ENCODE peak calls at places on chromosome 4, in seven cellular contexts. One of them, this sample, is unnamed.

GRCh38 chr4:173924561-173924960 is 358.9 kb downstream of the FBXO8 start:
- DNase-seq in NCI-H1092: no peak
- DNase-seq in upper lobe of left lung: no peak
- DNase-seq in AG04449: no peak
- DNase-seq in Karpas-422: no peak
- DNase-seq in AG08396: no peak
- DNase-seq in mesendoderm: no peak
- DNase-seq in this sample: no peak

GRCh38 chr4:145773581-145774234 is 93.8 kb downstream of the C4orf51 start:
- DNase-seq in NCI-H1092: no peak
- DNase-seq in upper lobe of left lung: no peak
- DNase-seq in AG04449: no peak
- DNase-seq in Karpas-422: no peak
- DNase-seq in AG08396: no peak
- DNase-seq in mesendoderm: no peak
- DNase-seq in this sample: no peak

GRCh38 chr4:21628116-21628515 is 320.5 kb downstream of the KCNIP4 start:
- DNase-seq in NCI-H1092: no peak
- DNase-seq in upper lobe of left lung: no peak
- DNase-seq in AG04449: no peak
- DNase-seq in Karpas-422: no peak
- DNase-seq in AG08396: no peak
- DNase-seq in mesendoderm: no peak
- DNase-seq in this sample: no peak

GRCh38 chr4:183860110-183860509 is 45.0 kb upstream of the STOX2 start:
- DNase-seq in NCI-H1092: no peak
- DNase-seq in upper lobe of left lung: no peak
- DNase-seq in AG04449: no peak
- DNase-seq in Karpas-422: no peak
- DNase-seq in AG08396: no peak
- DNase-seq in mesendoderm: no peak
- DNase-seq in this sample: no peak

GRCh38 chr4:1113311-1114009 is at the start of gene RNF212:
- DNase-seq in NCI-H1092: no peak
- DNase-seq in upper lobe of left lung: no peak
- DNase-seq in AG04449: no peak
- DNase-seq in Karpas-422: no peak
- DNase-seq in AG08396: peak; percentile 38
- DNase-seq in mesendoderm: peak; percentile 59
- DNase-seq in this sample: no peak

GRCh38 chr4:158065176-158065575 is 107.6 kb downstream of the GASK1B start:
- DNase-seq in NCI-H1092: no peak
- DNase-seq in upper lobe of left lung: no peak
- DNase-seq in AG04449: no peak
- DNase-seq in Karpas-422: no peak
- DNase-seq in AG08396: no peak
- DNase-seq in mesendoderm: peak; percentile 17
- DNase-seq in this sample: no peak

GRCh38 chr4:173333658-173334084 is 487 bp downstream of the HMGB2 start:
- DNase-seq in NCI-H1092: peak; percentile 55
- DNase-seq in upper lobe of left lung: peak; percentile 63
- DNase-seq in AG04449: no peak
- DNase-seq in Karpas-422: peak; percentile 57
- DNase-seq in AG08396: peak; percentile 42
- DNase-seq in mesendoderm: peak; percentile 42
- DNase-seq in this sample: peak; percentile 46

GRCh38 chr4:26746742-26747351 is 113.8 kb upstream of the STIM2 start:
- DNase-seq in NCI-H1092: no peak
- DNase-seq in upper lobe of left lung: no peak
- DNase-seq in AG04449: no peak
- DNase-seq in Karpas-422: no peak
- DNase-seq in AG08396: no peak
- DNase-seq in mesendoderm: no peak
- DNase-seq in this sample: no peak

GRCh38 chr4:77022581-77023133 is 53.1 kb downstream of the CCNI start:
- DNase-seq in NCI-H1092: no peak
- DNase-seq in upper lobe of left lung: no peak
- DNase-seq in AG04449: no peak
- DNase-seq in Karpas-422: no peak
- DNase-seq in AG08396: peak; percentile 52
- DNase-seq in mesendoderm: peak; percentile 98
- DNase-seq in this sample: no peak

GRCh38 chr4:8181844-8182243 is 17.2 kb upstream of the SH3TC1 start:
- DNase-seq in NCI-H1092: no peak
- DNase-seq in upper lobe of left lung: peak; percentile 72
- DNase-seq in AG04449: no peak
- DNase-seq in Karpas-422: no peak
- DNase-seq in AG08396: no peak
- DNase-seq in mesendoderm: peak; percentile 39
- DNase-seq in this sample: no peak

GRCh38 chr4:118557298-118557851 is 127.8 kb upstream of the METTL14 start:
- DNase-seq in NCI-H1092: peak; percentile 79
- DNase-seq in upper lobe of left lung: no peak
- DNase-seq in AG04449: peak; percentile 2
- DNase-seq in Karpas-422: no peak
- DNase-seq in AG08396: peak; percentile 30
- DNase-seq in mesendoderm: peak; percentile 6
- DNase-seq in this sample: no peak

GRCh38 chr4:119100640-119101039 is 35.0 kb upstream of the MYOZ2 start:
- DNase-seq in NCI-H1092: no peak
- DNase-seq in upper lobe of left lung: no peak
- DNase-seq in AG04449: no peak
- DNase-seq in Karpas-422: no peak
- DNase-seq in AG08396: no peak
- DNase-seq in mesendoderm: no peak
- DNase-seq in this sample: no peak

GRCh38 chr4:130125468-130125867 is 1029.5 kb downstream of the C4orf33 start:
- DNase-seq in NCI-H1092: no peak
- DNase-seq in upper lobe of left lung: no peak
- DNase-seq in AG04449: no peak
- DNase-seq in Karpas-422: no peak
- DNase-seq in AG08396: no peak
- DNase-seq in mesendoderm: no peak
- DNase-seq in this sample: no peak

GRCh38 chr4:673349-674091 is 556 bp downstream of the ATP5ME start:
- DNase-seq in NCI-H1092: no peak
- DNase-seq in upper lobe of left lung: no peak
- DNase-seq in AG04449: no peak
- DNase-seq in Karpas-422: peak; percentile 48
- DNase-seq in AG08396: peak; percentile 73
- DNase-seq in mesendoderm: no peak
- DNase-seq in this sample: peak; percentile 41

GRCh38 chr4:146520894-146521542 is 722 bp downstream of the SLC10A7 start:
- DNase-seq in NCI-H1092: peak; percentile 14
- DNase-seq in upper lobe of left lung: peak; percentile 60
- DNase-seq in AG04449: no peak
- DNase-seq in Karpas-422: peak; percentile 78
- DNase-seq in AG08396: peak; percentile 41
- DNase-seq in mesendoderm: no peak
- DNase-seq in this sample: no peak

GRCh38 chr4:71382569-71383560 is 44.0 kb downstream of the SLC4A4 start:
- DNase-seq in NCI-H1092: no peak
- DNase-seq in upper lobe of left lung: no peak
- DNase-seq in AG04449: no peak
- DNase-seq in Karpas-422: no peak
- DNase-seq in AG08396: no peak
- DNase-seq in mesendoderm: no peak
- DNase-seq in this sample: no peak

GRCh38 chr4:94766856-94767255 is 9.1 kb downstream of the BMPR1B start:
- DNase-seq in NCI-H1092: no peak
- DNase-seq in upper lobe of left lung: no peak
- DNase-seq in AG04449: no peak
- DNase-seq in Karpas-422: no peak
- DNase-seq in AG08396: peak; percentile 14
- DNase-seq in mesendoderm: peak; percentile 24
- DNase-seq in this sample: no peak

GRCh38 chr4:156983366-156983765 is 11.8 kb upstream of the PDGFC start:
- DNase-seq in NCI-H1092: no peak
- DNase-seq in upper lobe of left lung: no peak
- DNase-seq in AG04449: no peak
- DNase-seq in Karpas-422: no peak
- DNase-seq in AG08396: no peak
- DNase-seq in mesendoderm: no peak
- DNase-seq in this sample: no peak

GRCh38 chr4:173529505-173530325 is at the start of gene HAND2:
- DNase-seq in NCI-H1092: peak; percentile 20
- DNase-seq in upper lobe of left lung: no peak
- DNase-seq in AG04449: no peak
- DNase-seq in Karpas-422: no peak
- DNase-seq in AG08396: peak; percentile 51
- DNase-seq in mesendoderm: peak; percentile 71
- DNase-seq in this sample: no peak

GRCh38 chr4:109878355-109878754 is 30.4 kb downstream of the LRIT3 start:
- DNase-seq in NCI-H1092: no peak
- DNase-seq in upper lobe of left lung: no peak
- DNase-seq in AG04449: no peak
- DNase-seq in Karpas-422: no peak
- DNase-seq in AG08396: no peak
- DNase-seq in mesendoderm: no peak
- DNase-seq in this sample: no peak

GRCh38 chr4:47674173-47674572 is 163.7 kb downstream of the CORIN start:
- DNase-seq in NCI-H1092: no peak
- DNase-seq in upper lobe of left lung: no peak
- DNase-seq in AG04449: no peak
- DNase-seq in Karpas-422: no peak
- DNase-seq in AG08396: no peak
- DNase-seq in mesendoderm: no peak
- DNase-seq in this sample: no peak

GRCh38 chr4:75745192-75745591 is 20.8 kb downstream of the USO1 start:
- DNase-seq in NCI-H1092: no peak
- DNase-seq in upper lobe of left lung: no peak
- DNase-seq in AG04449: no peak
- DNase-seq in Karpas-422: no peak
- DNase-seq in AG08396: no peak
- DNase-seq in mesendoderm: no peak
- DNase-seq in this sample: no peak

GRCh38 chr4:122803788-122804208 is 22.8 kb upstream of the FGF2 start:
- DNase-seq in NCI-H1092: no peak
- DNase-seq in upper lobe of left lung: no peak
- DNase-seq in AG04449: no peak
- DNase-seq in Karpas-422: no peak
- DNase-seq in AG08396: no peak
- DNase-seq in mesendoderm: peak; percentile 60
- DNase-seq in this sample: no peak

GRCh38 chr4:108219998-108220397 is 51.3 kb upstream of the LEF1 start:
- DNase-seq in NCI-H1092: no peak
- DNase-seq in upper lobe of left lung: no peak
- DNase-seq in AG04449: no peak
- DNase-seq in Karpas-422: no peak
- DNase-seq in AG08396: no peak
- DNase-seq in mesendoderm: peak; percentile 12
- DNase-seq in this sample: no peak

GRCh38 chr4:139866270-139866962 is 200.8 kb downstream of the MGST2 start:
- DNase-seq in NCI-H1092: peak; percentile 67
- DNase-seq in upper lobe of left lung: no peak
- DNase-seq in AG04449: no peak
- DNase-seq in Karpas-422: no peak
- DNase-seq in AG08396: no peak
- DNase-seq in mesendoderm: no peak
- DNase-seq in this sample: no peak

GRCh38 chr4:182916483-182917181 is 554 bp downstream of the DCTD start:
- DNase-seq in NCI-H1092: no peak
- DNase-seq in upper lobe of left lung: peak; percentile 48
- DNase-seq in AG04449: no peak
- DNase-seq in Karpas-422: peak; percentile 40
- DNase-seq in AG08396: peak; percentile 77
- DNase-seq in mesendoderm: peak; percentile 61
- DNase-seq in this sample: no peak

GRCh38 chr4:2313366-2313765 is 51.5 kb upstream of the MXD4 start:
- DNase-seq in NCI-H1092: no peak
- DNase-seq in upper lobe of left lung: no peak
- DNase-seq in AG04449: no peak
- DNase-seq in Karpas-422: no peak
- DNase-seq in AG08396: no peak
- DNase-seq in mesendoderm: no peak
- DNase-seq in this sample: no peak

GRCh38 chr4:186485621-186486062 is 69.7 kb downstream of the MTNR1A start:
- DNase-seq in NCI-H1092: peak; percentile 42
- DNase-seq in upper lobe of left lung: peak; percentile 21
- DNase-seq in AG04449: no peak
- DNase-seq in Karpas-422: no peak
- DNase-seq in AG08396: peak; percentile 39
- DNase-seq in mesendoderm: peak; percentile 55
- DNase-seq in this sample: no peak

GRCh38 chr4:87188063-87188462 is 32.4 kb downstream of the KLHL8 start:
- DNase-seq in NCI-H1092: no peak
- DNase-seq in upper lobe of left lung: no peak
- DNase-seq in AG04449: peak; percentile 16
- DNase-seq in Karpas-422: peak; percentile 56
- DNase-seq in AG08396: no peak
- DNase-seq in mesendoderm: no peak
- DNase-seq in this sample: no peak

GRCh38 chr4:70518716-70519115 is 347 bp downstream of the AMTN start:
- DNase-seq in NCI-H1092: no peak
- DNase-seq in upper lobe of left lung: no peak
- DNase-seq in AG04449: no peak
- DNase-seq in Karpas-422: no peak
- DNase-seq in AG08396: no peak
- DNase-seq in mesendoderm: no peak
- DNase-seq in this sample: no peak

GRCh38 chr4:16544251-16544721 is 318.0 kb upstream of the TAPT1 start:
- DNase-seq in NCI-H1092: no peak
- DNase-seq in upper lobe of left lung: peak; percentile 29
- DNase-seq in AG04449: no peak
- DNase-seq in Karpas-422: no peak
- DNase-seq in AG08396: no peak
- DNase-seq in mesendoderm: peak; percentile 45
- DNase-seq in this sample: no peak

GRCh38 chr4:19399001-19399400 is 852.7 kb upstream of the SLIT2 start:
- DNase-seq in NCI-H1092: no peak
- DNase-seq in upper lobe of left lung: no peak
- DNase-seq in AG04449: no peak
- DNase-seq in Karpas-422: no peak
- DNase-seq in AG08396: peak; percentile 10
- DNase-seq in mesendoderm: no peak
- DNase-seq in this sample: no peak

GRCh38 chr4:33722800-33723511 is 2521.4 kb downstream of the ARAP2 start:
- DNase-seq in NCI-H1092: no peak
- DNase-seq in upper lobe of left lung: no peak
- DNase-seq in AG04449: no peak
- DNase-seq in Karpas-422: no peak
- DNase-seq in AG08396: no peak
- DNase-seq in mesendoderm: no peak
- DNase-seq in this sample: no peak

GRCh38 chr4:91519155-91519554 is 784.6 kb upstream of the GRID2 start:
- DNase-seq in NCI-H1092: no peak
- DNase-seq in upper lobe of left lung: no peak
- DNase-seq in AG04449: no peak
- DNase-seq in Karpas-422: no peak
- DNase-seq in AG08396: no peak
- DNase-seq in mesendoderm: no peak
- DNase-seq in this sample: no peak

GRCh38 chr4:8090312-8090711 is 68.3 kb downstream of the ABLIM2 start:
- DNase-seq in NCI-H1092: no peak
- DNase-seq in upper lobe of left lung: no peak
- DNase-seq in AG04449: no peak
- DNase-seq in Karpas-422: no peak
- DNase-seq in AG08396: no peak
- DNase-seq in mesendoderm: peak; percentile 40
- DNase-seq in this sample: no peak

GRCh38 chr4:10590896-10591295 is 93.7 kb downstream of the CLNK start:
- DNase-seq in NCI-H1092: no peak
- DNase-seq in upper lobe of left lung: no peak
- DNase-seq in AG04449: no peak
- DNase-seq in Karpas-422: no peak
- DNase-seq in AG08396: peak; percentile 39
- DNase-seq in mesendoderm: no peak
- DNase-seq in this sample: no peak

GRCh38 chr4:20253799-20254409 is 2.2 kb downstream of the SLIT2 start:
- DNase-seq in NCI-H1092: no peak
- DNase-seq in upper lobe of left lung: peak; percentile 21
- DNase-seq in AG04449: no peak
- DNase-seq in Karpas-422: no peak
- DNase-seq in AG08396: peak; percentile 53
- DNase-seq in mesendoderm: peak; percentile 42
- DNase-seq in this sample: no peak

GRCh38 chr4:31995943-31996901 is 1276.1 kb downstream of the PCDH7 start:
- DNase-seq in NCI-H1092: no peak
- DNase-seq in upper lobe of left lung: no peak
- DNase-seq in AG04449: no peak
- DNase-seq in Karpas-422: no peak
- DNase-seq in AG08396: no peak
- DNase-seq in mesendoderm: no peak
- DNase-seq in this sample: no peak

This sample was measured in activated gamma-delta T cell.